ENCODE peak calls at places on chromosome 18, in six cellular contexts. R is GM23338; I is PC-9; Z is H9; Y is CD8-positive, alpha-beta T cell; X is ascending aorta. T is an unnamed sample.

GRCh38 chr18:10927290-10927979 is 221.9 kb downstream of the PIEZO2 start:
- DNase-seq in R (no peak), I (no peak), Z (no peak), Y (no peak), X (no peak), T (no peak)

GRCh38 chr18:41262688-41263087 is 692.3 kb upstream of the PIK3C3 start:
- DNase-seq in R (no peak), I (no peak), Z (no peak), Y (no peak), X (no peak), T (no peak)

GRCh38 chr18:27688581-27688980 is 488.3 kb downstream of the CDH2 start:
- DNase-seq in R (no peak), I (no peak), Z (no peak), Y (no peak), X (no peak), T (no peak)

GRCh38 chr18:62420151-62420512 is 95.0 kb downstream of the TNFRSF11A start:
- DNase-seq in R (no peak), I (no peak), Z (no peak), Y (no peak), X (no peak), T (peak; percentile 27)

GRCh38 chr18:59516356-59517155 is 157.5 kb upstream of the LMAN1 start:
- DNase-seq in R (peak; percentile 41), I (peak; percentile 32), Z (no peak), Y (no peak), X (no peak), T (peak; percentile 17)

GRCh38 chr18:31750259-31750658 is 10.4 kb downstream of the SLC25A52 start:
- DNase-seq in R (no peak), I (no peak), Z (no peak), Y (no peak), X (no peak), T (no peak)

GRCh38 chr18:68428666-68429065 is 286.2 kb downstream of the TMX3 start:
- DNase-seq in R (no peak), I (no peak), Z (no peak), Y (no peak), X (no peak), T (no peak)

GRCh38 chr18:13067966-13068365 is 76.8 kb downstream of the CEP192 start:
- DNase-seq in R (no peak), I (no peak), Z (no peak), Y (no peak), X (no peak), T (no peak)

GRCh38 chr18:13872932-13873331 is 42.4 kb downstream of the MC2R start:
- DNase-seq in R (peak; percentile 16), I (no peak), Z (no peak), Y (no peak), X (no peak), T (no peak)

GRCh38 chr18:75220786-75221355 is 10.3 kb downstream of the TSHZ1 start:
- DNase-seq in R (no peak), I (no peak), Z (no peak), Y (no peak), X (no peak), T (peak; percentile 57)

GRCh38 chr18:5746844-5747243 is 148.5 kb downstream of the TMEM200C start:
- DNase-seq in R (no peak), I (no peak), Z (no peak), Y (no peak), X (no peak), T (no peak)

GRCh38 chr18:22547807-22548561 is 130.3 kb upstream of the CTAGE1 start:
- DNase-seq in R (no peak), I (no peak), Z (no peak), Y (no peak), X (no peak), T (no peak)

GRCh38 chr18:697771-698170 is 14.7 kb downstream of the ENOSF1 start:
- DNase-seq in R (peak; percentile 59), I (no peak), Z (peak; percentile 43), Y (no peak), X (no peak), T (peak; percentile 57)

GRCh38 chr18:34710430-34711386 is 610 bp downstream of the DTNA start:
- DNase-seq in R (no peak), I (no peak), Z (no peak), Y (no peak), X (no peak), T (no peak)

GRCh38 chr18:37710731-37711130 is 145.1 kb upstream of the CELF4 start:
- DNase-seq in R (no peak), I (no peak), Z (no peak), Y (no peak), X (no peak), T (peak; percentile 85)

GRCh38 chr18:47149457-47150028 is 757 bp downstream of the HDHD2 start:
- DNase-seq in R (peak; percentile 54), I (no peak), Z (no peak), Y (no peak), X (no peak), T (no peak)

GRCh38 chr18:9753863-9754262 is 45.8 kb downstream of the RAB31 start:
- DNase-seq in R (no peak), I (no peak), Z (no peak), Y (no peak), X (no peak), T (peak; percentile 75)

GRCh38 chr18:51275712-51276473 is 78.4 kb upstream of the MEX3C start:
- DNase-seq in R (no peak), I (no peak), Z (no peak), Y (no peak), X (no peak), T (no peak)

GRCh38 chr18:35231052-35231451 is 9.8 kb upstream of the ZNF397 start:
- DNase-seq in R (peak; percentile 88), I (peak; percentile 55), Z (peak; percentile 74), Y (peak; percentile 77), X (no peak), T (no peak)

GRCh38 chr18:58660915-58661314 is 10.3 kb upstream of the MALT1 start:
- DNase-seq in R (no peak), I (no peak), Z (no peak), Y (no peak), X (no peak), T (no peak)

GRCh38 chr18:5317186-5317585 is 21.7 kb upstream of the ZBTB14 start:
- DNase-seq in R (no peak), I (no peak), Z (no peak), Y (no peak), X (no peak), T (no peak)

GRCh38 chr18:50869150-50869549 is 9.8 kb upstream of the ME2 start:
- DNase-seq in R (peak; percentile 14), I (no peak), Z (no peak), Y (no peak), X (no peak), T (no peak)

GRCh38 chr18:51897884-51898283 is 442.1 kb upstream of the DCC start:
- DNase-seq in R (no peak), I (no peak), Z (no peak), Y (no peak), X (no peak), T (no peak)

GRCh38 chr18:944440-944839 is 39.8 kb downstream of the ADCYAP1 start:
- DNase-seq in R (no peak), I (peak; percentile 65), Z (no peak), Y (no peak), X (no peak), T (peak; percentile 36)

GRCh38 chr18:12031181-12031580 is 49.9 kb downstream of the IMPA2 start:
- DNase-seq in R (no peak), I (no peak), Z (no peak), Y (no peak), X (no peak), T (no peak)

GRCh38 chr18:6751207-6751606 is 21.7 kb downstream of the ARHGAP28 start:
- DNase-seq in R (no peak), I (no peak), Z (no peak), Y (no peak), X (no peak), T (no peak)

DNA sequence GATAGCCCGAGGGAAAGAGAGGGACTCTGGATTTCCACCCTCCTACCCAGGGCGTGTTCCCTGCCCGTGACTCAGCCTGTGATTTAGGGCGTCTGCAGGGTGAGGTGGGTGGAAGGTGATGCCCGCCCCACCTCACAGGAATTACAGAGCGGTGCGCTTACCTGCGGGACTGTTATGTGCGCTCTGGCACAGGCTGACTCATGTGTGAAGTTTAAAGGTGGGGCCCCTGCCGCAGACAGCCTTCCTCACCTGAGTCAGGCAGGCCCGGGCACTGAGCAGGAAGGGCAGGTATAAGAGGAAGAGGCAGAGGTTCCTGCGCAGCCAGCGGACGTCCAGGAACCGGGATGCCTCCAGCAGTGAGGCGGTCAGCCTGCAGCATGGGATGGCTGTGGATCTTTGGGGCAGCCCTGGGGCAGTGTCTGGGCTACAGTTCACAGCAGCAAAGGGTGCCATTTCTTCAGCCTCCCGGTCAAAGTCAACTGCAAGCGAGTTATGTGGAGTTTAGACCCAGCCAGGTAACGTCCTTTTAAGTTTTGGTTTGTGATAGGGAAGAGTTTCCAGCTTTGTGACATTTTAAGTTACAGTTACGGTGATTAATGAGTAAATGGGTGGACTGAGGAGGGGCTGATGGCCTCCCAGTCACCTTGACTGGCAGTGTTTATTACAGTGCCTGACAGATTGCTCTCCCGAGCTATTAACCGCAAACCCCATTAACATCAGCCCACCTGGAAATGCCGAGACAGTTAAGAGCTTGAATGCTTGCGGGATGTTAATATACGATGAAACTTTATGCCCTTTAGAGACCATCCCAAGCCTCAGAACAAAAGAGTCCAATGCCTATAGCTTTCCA is 141.6 kb upstream of the TTC39C start:
- DNase-seq in R (peak; percentile 37), I (peak; percentile 89), Z (peak; percentile 52), Y (peak; percentile 79), X (no peak), T (peak; percentile 99)
- H3K4me1 ChIP-seq in R (peaks cover 16% of the 10 kb centered on the region), I (peaks cover 47% of the 10 kb centered on the region), Z (no peaks in the 10 kb centered on the region), Y (peaks cover 34% of the 10 kb centered on the region), X (no peaks in the 10 kb centered on the region), T (peaks cover 20% of the 10 kb centered on the region)

DNA sequence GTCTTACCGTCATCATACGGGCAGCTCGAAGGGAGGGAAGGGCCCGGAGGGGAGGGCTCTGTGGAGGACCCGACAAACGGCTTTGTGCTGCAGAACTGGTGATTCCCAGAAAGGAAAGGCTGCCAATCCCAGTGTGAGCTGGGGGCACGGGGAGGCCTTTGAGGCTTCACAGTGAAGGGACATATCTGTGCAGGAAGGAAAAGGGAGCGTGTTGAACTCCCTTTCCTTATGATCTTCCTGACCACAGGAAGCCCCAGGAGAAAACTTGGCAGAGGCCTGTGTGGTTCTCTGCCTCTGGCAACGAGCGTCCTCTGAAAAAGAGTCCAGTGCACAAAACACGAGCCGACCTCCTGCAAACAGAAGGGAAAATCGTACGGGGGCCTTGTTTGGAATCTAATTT is 683.5 kb upstream of the SALL3 start:
- DNase-seq in R (no peak), I (no peak), Z (no peak), Y (no peak), X (no peak), T (no peak)
- TF ChIP-seq CTCF in R (no peak), I (no peak), Z (no peak), Y (no peak), X (no peak), T (no peak)

GRCh38 chr18:48548404-48548771 is 9.6 kb downstream of the CTIF start:
- DNase-seq in R (no peak), I (no peak), Z (no peak), Y (no peak), X (no peak), T (no peak)
- H3K27ac ChIP-seq in R (no peak overlapping the region), I (peak overlapping the region; percentile 17), Z (peak overlapping the region; percentile 22), Y (no peak overlapping the region), X (peak overlapping the region; percentile 65), T (peak overlapping the region; percentile 72)

DNA sequence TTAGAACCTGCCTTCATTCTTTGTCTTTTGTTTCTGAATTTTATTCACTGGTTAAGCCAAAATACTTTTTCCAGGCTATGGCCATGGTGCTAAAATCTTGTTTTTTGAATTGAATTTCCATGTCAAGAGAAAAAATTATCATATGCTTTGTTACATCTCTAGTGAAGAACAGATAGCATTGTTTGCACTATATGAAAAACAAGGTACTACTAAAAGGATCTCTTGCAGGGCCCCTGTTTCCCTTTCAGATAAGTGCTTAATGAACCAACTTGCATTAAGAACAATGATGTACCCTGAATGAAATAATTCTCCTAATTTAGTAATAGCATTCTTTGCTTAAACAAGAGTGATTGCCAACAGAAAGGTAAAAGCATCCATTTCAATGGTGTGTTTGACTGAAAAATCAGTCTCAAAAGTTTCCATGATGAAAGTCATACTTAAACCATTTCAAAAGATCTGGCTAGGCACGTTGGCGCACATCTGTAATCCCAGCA is 4.3 kb upstream of the MYL12B start:
- DNase-seq in R (no peak), I (no peak), Z (no peak), Y (no peak), X (no peak), T (no peak)
- H3K4me1 ChIP-seq in R (peaks cover 6% of the 10 kb centered on the region), I (peaks cover 17% of the 10 kb centered on the region), Z (no peaks in the 10 kb centered on the region), Y (peaks cover 54% of the 10 kb centered on the region), X (peaks cover 8% of the 10 kb centered on the region), T (no peaks in the 10 kb centered on the region)